ENCODE peak calls at places on chromosome 5, in nine cellular contexts. H, Z, O, Q, S, V, R, K and W are unnamed samples.

GRCh38 chr5:50711280-50711679 is 44.8 kb downstream of the PARP8 start:
- DNase-seq in V (no peak), R (no peak), H (peak; percentile 68), Z (peak; percentile 25), S (peak; percentile 92), Q (peak; percentile 34), O (peak; percentile 38), K (no peak), W (peak; percentile 53)

GRCh38 chr5:160030631-160031377 is 21.9 kb downstream of the TTC1 start:
- DNase-seq in Q (no peak), Z (no peak), O (no peak), H (no peak), R (no peak), V (no peak), K (no peak), S (no peak), W (no peak)

GRCh38 chr5:32311404-32312193 is 1.1 kb downstream of the MTMR12 start:
- DNase-seq in S (no peak), V (no peak), K (no peak), Q (no peak), O (no peak), R (no peak), Z (no peak), H (peak; percentile 43), W (no peak)

GRCh38 chr5:125481506-125482455 is 735.3 kb upstream of the ZNF608 start:
- DNase-seq in Z (no peak), K (no peak), V (peak; percentile 95), S (no peak), H (no peak), R (no peak), Q (no peak), O (no peak), W (no peak)

GRCh38 chr5:181265092-181265671 is 4.2 kb upstream of the TRIM52 start:
- DNase-seq in R (no peak), S (no peak), Q (no peak), Z (no peak), H (no peak), O (no peak), V (no peak), K (no peak), W (no peak)

GRCh38 chr5:159331099-159331973 is 1.0 kb upstream of the IL12B start:
- DNase-seq in R (peak; percentile 89), O (peak; percentile 61), S (peak; percentile 63), Q (peak; percentile 78), K (peak; percentile 70), V (no peak), H (peak; percentile 79), Z (peak; percentile 56), W (peak; percentile 77)

GRCh38 chr5:43604699-43605098 is 1.7 kb downstream of the NNT start:
- DNase-seq in K (no peak), S (no peak), H (no peak), Q (no peak), O (no peak), R (no peak), Z (no peak), V (no peak), W (no peak)

GRCh38 chr5:173454764-173455598 is 126.8 kb upstream of the STC2 start:
- DNase-seq in V (peak; percentile 62), Z (no peak), K (peak; percentile 23), Q (no peak), H (no peak), R (no peak), O (no peak), S (no peak), W (peak; percentile 12)

GRCh38 chr5:91469517-91470165 is 86.5 kb upstream of the ARRDC3 start:
- DNase-seq in K (no peak), Q (no peak), S (peak; percentile 28), O (no peak), Z (no peak), R (no peak), H (no peak), V (no peak), W (no peak)